ENCODE peak calls at places on chromosomes 5 and 9, in nine cellular contexts. M, G, Q, V, N, T, W, P and O are unnamed samples.

GRCh38 chr5:30401479-30402058 is 791.9 kb upstream of the CDH6 start:
- DNase-seq in M (no peak), G (no peak), Q (peak; percentile 57), V (no peak), N (no peak), T (peak; percentile 72), W (no peak), P (peak; percentile 48), O (no peak)

GRCh38 chr5:135211791-135212190 is 177.8 kb upstream of the PITX1 start:
- DNase-seq in M (no peak), G (no peak), Q (peak; percentile 59), V (no peak), N (no peak), T (no peak), W (no peak), P (no peak), O (no peak)

GRCh38 chr5:171596391-171596878 is 177.0 kb downstream of the FGF18 start:
- DNase-seq in M (no peak), G (no peak), Q (peak; percentile 97), V (no peak), N (no peak), T (peak; percentile 91), W (no peak), P (peak; percentile 94), O (no peak)

GRCh38 chr9:95433096-95433852 is 83.5 kb downstream of the PTCH1 start:
- DNase-seq in M (no peak), G (no peak), Q (no peak), V (no peak), N (no peak), T (peak; percentile 13), W (no peak), P (no peak), O (no peak)

GRCh38 chr9:127612993-127613954 is 1.2 kb downstream of the STXBP1 start:
- DNase-seq in M (peak; percentile 57), G (no peak), Q (peak; percentile 63), V (peak; percentile 68), N (peak; percentile 70), T (peak; percentile 49), W (no peak), P (peak; percentile 57), O (peak; percentile 9)

GRCh38 chr9:546797-547223 is 294.7 kb upstream of the DMRT1 start:
- DNase-seq in M (no peak), G (no peak), Q (peak; percentile 52), V (no peak), N (no peak), T (peak; percentile 24), W (no peak), P (no peak), O (no peak)

GRCh38 chr9:125558453-125559084 is 148.4 kb downstream of the MAPKAP1 start:
- DNase-seq in M (no peak), G (peak; percentile 47), Q (peak; percentile 87), V (peak; percentile 21), N (peak; percentile 70), T (peak; percentile 90), W (peak; percentile 26), P (peak; percentile 83), O (peak; percentile 38)

GRCh38 chr5:106331415-106331814 is 1339.3 kb downstream of the EFNA5 start:
- DNase-seq in M (no peak), G (peak; percentile 97), Q (peak; percentile 71), V (no peak), N (no peak), T (peak; percentile 76), W (peak; percentile 7), P (peak; percentile 98), O (no peak)

GRCh38 chr5:159336586-159337290 is 6.5 kb upstream of the IL12B start:
- DNase-seq in M (no peak), G (no peak), Q (no peak), V (no peak), N (no peak), T (no peak), W (no peak), P (no peak), O (no peak)

GRCh38 chr5:159332800-159333563 is 2.7 kb upstream of the IL12B start:
- DNase-seq in M (no peak), G (no peak), Q (no peak), V (no peak), N (no peak), T (no peak), W (no peak), P (no peak), O (no peak)

GRCh38 chr5:159330131-159330530 is at the start of gene IL12B:
- DNase-seq in M (no peak), G (no peak), Q (peak; percentile 48), V (no peak), N (no peak), T (no peak), W (no peak), P (peak; percentile 70), O (no peak)

GRCh38 chr5:159331099-159331973 is 1.0 kb upstream of the IL12B start:
- DNase-seq in M (no peak), G (no peak), Q (peak; percentile 36), V (peak; percentile 28), N (peak; percentile 80), T (peak; percentile 56), W (no peak), P (peak; percentile 19), O (peak; percentile 62)
- TF ChIP-seq CTCF in M (peak; percentile 38), G (peak; percentile 77), Q (peak; percentile 80), V (peak; percentile 58), N (peak; percentile 63), T (peak; percentile 76), W (peak; percentile 92), P (peak; percentile 48), O (peak; percentile 75)

DNA sequence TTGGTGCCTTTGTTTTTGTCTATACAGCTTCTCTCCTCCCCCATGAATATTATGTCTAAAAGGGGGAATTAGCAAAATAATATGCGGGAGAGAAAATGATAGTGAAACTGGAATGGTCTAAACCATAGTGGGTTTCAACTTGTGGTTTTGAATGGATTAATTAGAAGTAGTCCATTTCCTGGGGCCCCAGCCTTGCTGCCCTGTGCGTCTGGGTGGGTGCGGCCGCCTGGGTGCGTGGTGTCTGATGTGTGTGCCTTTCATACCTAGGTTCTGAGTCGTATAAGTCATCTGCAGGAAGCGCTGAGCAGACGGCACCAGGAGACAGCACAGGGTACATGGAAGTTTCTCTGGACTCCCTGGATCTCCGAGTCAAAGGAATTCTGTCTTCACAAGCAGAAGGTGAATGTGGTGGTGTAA is 120.0 kb upstream of the CACNA1B start:
- DNase-seq in M (no peak), G (peak; percentile 39), Q (peak; percentile 17), V (no peak), N (no peak), T (peak; percentile 66), W (peak; percentile 57), P (peak; percentile 86), O (peak; percentile 28)
- H3K4me3 ChIP-seq in M (no peak overlapping the region), G (no peak overlapping the region), Q (no peak overlapping the region), V (no peak overlapping the region), N (no peak overlapping the region), T (no peak overlapping the region), W (no peak overlapping the region), P (no peak overlapping the region), O (no peak overlapping the region)

GRCh38 chr9:75372499-75373268 is 284.4 kb downstream of the OSTF1 start:
- DNase-seq in M (no peak), G (no peak), Q (no peak), V (no peak), N (no peak), T (peak; percentile 34), W (no peak), P (no peak), O (no peak)
- TF ChIP-seq CTCF in M (no peak), G (no peak), Q (no peak), V (no peak), N (no peak), T (no peak), W (peak; percentile 31), P (no peak), O (no peak)

GRCh38 chr9:110103257-110103656 is 104.7 kb downstream of the C9orf152 start:
- DNase-seq in M (no peak), G (no peak), Q (no peak), V (no peak), N (no peak), T (no peak), W (no peak), P (no peak), O (no peak)
- H3K4me3 ChIP-seq in M (no peak overlapping the region), G (no peak overlapping the region), Q (no peak overlapping the region), V (no peak overlapping the region), N (no peak overlapping the region), T (no peak overlapping the region), W (no peak overlapping the region), P (no peak overlapping the region), O (no peak overlapping the region)

GRCh38 chr9:6909186-6909585 is 151.4 kb downstream of the KDM4C start:
- DNase-seq in M (no peak), G (no peak), Q (no peak), V (no peak), N (no peak), T (no peak), W (no peak), P (no peak), O (no peak)

GRCh38 chr9:6907772-6908381 is 150.1 kb downstream of the KDM4C start:
- DNase-seq in M (no peak), G (peak; percentile 4), Q (peak; percentile 65), V (no peak), N (peak; percentile 12), T (peak; percentile 73), W (no peak), P (peak; percentile 55), O (no peak)

GRCh38 chr9:6910497-6910896 is 152.7 kb downstream of the KDM4C start:
- DNase-seq in M (no peak), G (no peak), Q (no peak), V (no peak), N (no peak), T (no peak), W (no peak), P (no peak), O (no peak)

GRCh38 chr9:6911901-6912650 is 154.3 kb downstream of the KDM4C start:
- DNase-seq in M (no peak), G (no peak), Q (peak; percentile 19), V (no peak), N (no peak), T (no peak), W (no peak), P (peak; percentile 14), O (no peak)

GRCh38 chr9:6910032-6910431 is 152.3 kb downstream of the KDM4C start:
- DNase-seq in M (no peak), G (no peak), Q (peak; percentile 47), V (no peak), N (no peak), T (peak; percentile 66), W (no peak), P (peak; percentile 34), O (no peak)
- TF ChIP-seq CTCF in M (no peak), G (peak; percentile 52), Q (peak; percentile 60), V (no peak), N (peak; percentile 57), T (peak; percentile 58), W (peak; percentile 46), P (peak; percentile 60), O (no peak)